ENCODE peak calls at places on chromosomes 11 and 22, in ten cellular contexts. V is mammary epithelial cell, B is H9, D is IMR-90, X is neural progenitor cell, L is GM23248, R is fibroblast of lung, K is H1, W is SK-N-SH, A is HCT116. G is an unnamed sample. For H4K20me1, the result is how much of the 10 kb centered on the place peaks cover.

GRCh38 chr11:45148276-45148675 is 1.8 kb downstream of the PRDM11 start:
- DNase-seq in V (no peak), B (peak), D (no peak), X (no peak), L (no peak), R (no peak), K (no peak), W (no peak), A (no peak), G (no peak)

GRCh38 chr22:46381142-46381541 is 45.6 kb downstream of the TRMU start:
- DNase-seq in V (peak), B (no peak), D (peak), X (no peak), L (peak), R (no peak), K (no peak), W (no peak), A (no peak), G (peak)

GRCh38 chr11:31817054-31817620 is 6.0 kb upstream of the PAX6 start:
- DNase-seq in V (peak), B (no peak), D (no peak), X (peak), L (no peak), R (no peak), K (no peak), W (peak), A (no peak), G (peak)

GRCh38 chr11:69013009-69013951 is at the start of gene MRGPRF:
- DNase-seq in V (no peak), B (peak), D (peak), X (peak), L (peak), R (peak), K (peak), W (peak), A (no peak), G (peak)

GRCh38 chr11:6237271-6237670 is 1.6 kb upstream of the CNGA4 start:
- DNase-seq in V (peak), B (no peak), D (no peak), X (no peak), L (no peak), R (no peak), K (no peak), W (no peak), A (no peak), G (no peak)

GRCh38 chr22:26374645-26375044 is 54.4 kb upstream of the ASPHD2 start:
- DNase-seq in V (no peak), B (no peak), D (no peak), X (no peak), L (no peak), R (no peak), K (no peak), W (no peak), A (no peak), G (no peak)

GRCh38 chr11:19253149-19253540 is 12.4 kb upstream of the E2F8 start:
- DNase-seq in V (no peak), B (no peak), D (no peak), X (no peak), L (no peak), R (no peak), K (no peak), W (no peak), A (no peak), G (no peak)

GRCh38 chr11:31856248-31856647 is 45.1 kb upstream of the PAX6 start:
- DNase-seq in V (peak), B (no peak), D (no peak), X (no peak), L (peak), R (no peak), K (no peak), W (no peak), A (no peak), G (no peak)

GRCh38 chr22:23675502-23676415 is 15.1 kb upstream of the RGL4 start:
- DNase-seq in V (no peak), B (no peak), D (no peak), X (no peak), L (no peak), R (no peak), K (no peak), W (no peak), A (no peak), G (no peak)

GRCh38 chr11:33735426-33736147 is 636 bp downstream of the CD59 start:
- DNase-seq in V (peak), B (no peak), D (no peak), X (peak), L (peak), R (no peak), K (no peak), W (peak), A (no peak), G (no peak)
- H4K20me1 ChIP-seq in V (under half), B (under half), D (under half), X (under half), L (under half), R (under half), K (under half), W (under half), A (under half), G (under half)

GRCh38 chr22:19847345-19847632 is 7.4 kb downstream of the GNB1L start:
- DNase-seq in V (no peak), B (no peak), D (no peak), X (no peak), L (no peak), R (no peak), K (no peak), W (no peak), A (no peak), G (no peak)
- H4K20me1 ChIP-seq in V (under half), B (under half), D (half or more), X (half or more), L (under half), R (under half), K (under half), W (under half), A (under half), G (half or more)

GRCh38 chr11:764322-765024 is 12.8 kb downstream of the GATD1 start:
- DNase-seq in V (no peak), B (no peak), D (no peak), X (no peak), L (no peak), R (no peak), K (no peak), W (peak), A (no peak), G (no peak)

GRCh38 chr11:765025-765801 is 12.1 kb downstream of the GATD1 start:
- DNase-seq in V (peak), B (peak), D (peak), X (peak), L (peak), R (peak), K (no peak), W (peak), A (peak), G (no peak)

GRCh38 chr11:766941-767210 is 10.4 kb downstream of the GATD1 start:
- DNase-seq in V (no peak), B (no peak), D (no peak), X (no peak), L (no peak), R (no peak), K (no peak), W (no peak), A (no peak), G (no peak)

GRCh38 chr11:766106-766940 is 11.0 kb downstream of the GATD1 start:
- DNase-seq in V (no peak), B (no peak), D (no peak), X (no peak), L (no peak), R (no peak), K (no peak), W (peak), A (no peak), G (no peak)

GRCh38 chr11:765802-766091 is 11.5 kb downstream of the GATD1 start:
- DNase-seq in V (no peak), B (no peak), D (no peak), X (no peak), L (no peak), R (no peak), K (no peak), W (no peak), A (no peak), G (no peak)
- H4K20me1 ChIP-seq in V (under half), B (under half), D (under half), X (under half), L (under half), R (under half), K (under half), W (under half), A (under half), G (half or more)

GRCh38 chr22:41846268-41847002 is 13.5 kb downstream of the SREBF2 start:
- DNase-seq in V (no peak), B (no peak), D (no peak), X (no peak), L (no peak), R (no peak), K (no peak), W (no peak), A (no peak), G (no peak)
- H4K20me1 ChIP-seq in V (under half), B (under half), D (half or more), X (half or more), L (under half), R (under half), K (under half), W (under half), A (under half), G (half or more)

GRCh38 chr11:73346186-73346935 is 29.8 kb upstream of the RELT start:
- DNase-seq in V (no peak), B (no peak), D (no peak), X (no peak), L (no peak), R (no peak), K (no peak), W (no peak), A (no peak), G (no peak)
- H4K20me1 ChIP-seq in V (under half), B (under half), D (half or more), X (half or more), L (under half), R (under half), K (under half), W (half or more), A (under half), G (half or more)

GRCh38 chr22:42915980-42916765 is 59.1 kb upstream of the ARFGAP3 start:
- DNase-seq in V (no peak), B (peak), D (no peak), X (peak), L (no peak), R (no peak), K (no peak), W (no peak), A (no peak), G (no peak)
- H4K20me1 ChIP-seq in V (under half), B (under half), D (half or more), X (half or more), L (under half), R (under half), K (under half), W (under half), A (under half), G (half or more)

G was measured in astrocyte.